ENCODE peak calls at places on chromosomes 13 and 19, in nine cellular contexts. E, X, R, A, V, L, Y, S and G are unnamed samples.

GRCh38 chr13:111909501-111909900 is 157.4 kb upstream of the SOX1 start:
- DNase-seq in E (no peak), X (no peak), R (no peak), A (no peak), V (no peak), L (no peak), Y (no peak), S (no peak), G (no peak)

GRCh38 chr19:13974073-13974472 is 21.8 kb downstream of the DCAF15 start:
- DNase-seq in E (no peak), X (no peak), R (no peak), A (no peak), V (no peak), L (peak; percentile 73), Y (peak; percentile 35), S (no peak), G (no peak)

GRCh38 chr13:48857576-48857975 is 118.1 kb upstream of the FNDC3A start:
- DNase-seq in E (no peak), X (no peak), R (no peak), A (no peak), V (no peak), L (no peak), Y (no peak), S (no peak), G (no peak)

GRCh38 chr13:82257790-82258507 is 1624.3 kb downstream of the SLITRK1 start:
- DNase-seq in E (no peak), X (no peak), R (no peak), A (no peak), V (no peak), L (no peak), Y (no peak), S (no peak), G (no peak)

GRCh38 chr19:34881982-34882381 is 44.7 kb upstream of the ZNF30 start:
- DNase-seq in E (no peak), X (no peak), R (peak; percentile 24), A (peak; percentile 30), V (no peak), L (no peak), Y (no peak), S (no peak), G (no peak)

GRCh38 chr19:24178207-24178606 is 91.2 kb downstream of the ZNF254 start:
- DNase-seq in E (no peak), X (no peak), R (no peak), A (no peak), V (no peak), L (no peak), Y (no peak), S (no peak), G (no peak)

GRCh38 chr19:2549701-2550191 is 73.8 kb downstream of the GADD45B start:
- DNase-seq in E (peak; percentile 85), X (peak; percentile 58), R (peak; percentile 88), A (peak; percentile 62), V (peak; percentile 58), L (peak; percentile 52), Y (no peak), S (peak; percentile 64), G (peak; percentile 83)

GRCh38 chr13:49936085-49936942 is at the start of gene SPRYD7:
- DNase-seq in E (peak; percentile 99), X (peak; percentile 95), R (peak; percentile 97), A (peak; percentile 99), V (peak; percentile 99), L (peak; percentile 99), Y (peak; percentile 97), S (peak; percentile 98), G (peak; percentile 99)

GRCh38 chr19:19661675-19662251 is 1.7 kb downstream of the ATP13A1 start:
- DNase-seq in E (no peak), X (no peak), R (no peak), A (peak; percentile 81), V (no peak), L (no peak), Y (no peak), S (no peak), G (no peak)

GRCh38 chr13:37645181-37645580 is 46.6 kb upstream of the POSTN start:
- DNase-seq in E (no peak), X (no peak), R (no peak), A (no peak), V (no peak), L (no peak), Y (peak; percentile 9), S (no peak), G (no peak)

GRCh38 chr13:80359459-80360297 is 18.8 kb upstream of the SPRY2 start:
- DNase-seq in E (no peak), X (no peak), R (no peak), A (peak; percentile 90), V (no peak), L (no peak), Y (peak; percentile 95), S (no peak), G (no peak)

GRCh38 chr19:53102701-53103140 is 501 bp downstream of the ZNF160 start:
- DNase-seq in E (peak; percentile 39), X (no peak), R (peak; percentile 31), A (peak; percentile 56), V (peak; percentile 18), L (no peak), Y (no peak), S (peak; percentile 34), G (peak; percentile 40)

GRCh38 chr19:35171730-35172129 is 17.2 kb downstream of the FXYD5 start:
- DNase-seq in E (no peak), X (no peak), R (no peak), A (no peak), V (no peak), L (no peak), Y (no peak), S (no peak), G (no peak)

GRCh38 chr19:12664406-12665280 is 1.9 kb downstream of the MAN2B1 start:
- DNase-seq in E (no peak), X (no peak), R (no peak), A (peak; percentile 67), V (no peak), L (no peak), Y (no peak), S (peak; percentile 54), G (no peak)
- H3K4me3 ChIP-seq in E (peak overlapping the region; percentile 74), X (no peak overlapping the region), R (no peak overlapping the region), A (peak overlapping the region; percentile 98), V (no peak overlapping the region), L (no peak overlapping the region), Y (no peak overlapping the region), S (no peak overlapping the region), G (no peak overlapping the region)

GRCh38 chr19:40604647-40605200 is 3.6 kb downstream of the LTBP4 start:
- DNase-seq in E (peak; percentile 33), X (no peak), R (no peak), A (no peak), V (peak; percentile 43), L (peak; percentile 72), Y (no peak), S (peak; percentile 75), G (no peak)

GRCh38 chr19:40601061-40601973 is at the start of gene LTBP4:
- DNase-seq in E (peak; percentile 67), X (no peak), R (no peak), A (no peak), V (peak; percentile 51), L (peak; percentile 69), Y (no peak), S (peak; percentile 67), G (peak; percentile 75)

GRCh38 chr19:40603071-40603718 is 2.0 kb downstream of the LTBP4 start:
- DNase-seq in E (peak; percentile 22), X (no peak), R (peak; percentile 59), A (no peak), V (no peak), L (no peak), Y (no peak), S (peak; percentile 54), G (no peak)

GRCh38 chr19:40605201-40605971 is 4.2 kb downstream of the LTBP4 start:
- DNase-seq in E (peak; percentile 72), X (no peak), R (peak; percentile 31), A (peak; percentile 71), V (peak; percentile 83), L (peak; percentile 95), Y (no peak), S (peak; percentile 95), G (peak; percentile 84)

DNA sequence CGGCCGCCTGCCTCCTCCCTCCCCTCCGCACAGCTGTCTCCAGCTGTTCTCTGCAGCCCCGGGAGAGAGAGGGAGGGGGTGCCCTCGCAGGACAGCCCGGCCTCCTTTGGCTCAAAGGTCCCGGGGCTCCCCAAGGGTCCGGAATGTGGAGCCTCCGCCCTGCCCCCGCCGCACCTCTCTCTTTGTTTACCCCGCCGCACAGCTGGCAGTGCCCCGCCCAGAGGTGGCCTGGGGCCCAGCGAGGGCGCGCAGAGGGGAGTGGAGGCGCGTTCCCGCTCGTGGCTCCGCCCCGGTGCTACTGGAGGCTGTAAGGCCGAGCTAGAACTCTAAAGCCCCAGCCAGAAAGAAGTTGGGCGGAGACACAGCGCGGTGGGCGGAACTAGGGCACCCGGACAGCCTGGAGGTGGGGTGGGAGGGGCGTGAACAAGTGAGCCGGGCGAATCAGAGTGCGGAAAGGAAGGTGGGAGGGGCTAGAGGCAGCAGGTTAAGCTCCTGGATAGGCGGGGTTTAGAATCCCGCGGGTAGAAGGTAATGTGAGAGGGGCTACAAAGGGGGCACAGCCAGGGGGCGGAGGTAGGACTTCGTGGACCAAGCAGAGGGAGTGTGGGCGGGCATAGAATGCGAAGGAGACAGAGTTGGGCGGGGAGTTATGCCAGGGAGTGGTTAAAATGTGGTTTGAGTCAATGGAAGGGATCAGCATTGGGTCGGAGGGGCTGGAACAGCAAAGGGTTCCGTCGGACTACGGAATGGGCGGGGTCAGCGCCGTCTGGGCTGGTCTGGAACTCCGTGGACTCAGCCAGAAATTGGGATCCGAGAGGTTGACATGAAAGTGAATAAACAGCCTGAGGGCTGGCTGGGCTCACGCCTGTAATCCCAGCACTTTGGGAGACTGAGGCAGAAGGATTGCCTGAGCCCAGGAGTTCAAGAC is 2.8 kb downstream of the LTBP4 start:
- DNase-seq in E (peak; percentile 98), X (peak; percentile 92), R (peak; percentile 92), A (peak; percentile 91), V (peak; percentile 99), L (peak; percentile 100), Y (peak; percentile 95), S (peak; percentile 100), G (peak; percentile 99)
- H3K4me3 ChIP-seq in E (peak overlapping the region; percentile 72), X (peak overlapping the region; percentile 69), R (peak overlapping the region; percentile 22), A (no peak overlapping the region), V (no peak overlapping the region), L (peak overlapping the region; percentile 56), Y (peak overlapping the region; percentile 68), S (peak overlapping the region; percentile 23), G (peak overlapping the region; percentile 52)

DNA sequence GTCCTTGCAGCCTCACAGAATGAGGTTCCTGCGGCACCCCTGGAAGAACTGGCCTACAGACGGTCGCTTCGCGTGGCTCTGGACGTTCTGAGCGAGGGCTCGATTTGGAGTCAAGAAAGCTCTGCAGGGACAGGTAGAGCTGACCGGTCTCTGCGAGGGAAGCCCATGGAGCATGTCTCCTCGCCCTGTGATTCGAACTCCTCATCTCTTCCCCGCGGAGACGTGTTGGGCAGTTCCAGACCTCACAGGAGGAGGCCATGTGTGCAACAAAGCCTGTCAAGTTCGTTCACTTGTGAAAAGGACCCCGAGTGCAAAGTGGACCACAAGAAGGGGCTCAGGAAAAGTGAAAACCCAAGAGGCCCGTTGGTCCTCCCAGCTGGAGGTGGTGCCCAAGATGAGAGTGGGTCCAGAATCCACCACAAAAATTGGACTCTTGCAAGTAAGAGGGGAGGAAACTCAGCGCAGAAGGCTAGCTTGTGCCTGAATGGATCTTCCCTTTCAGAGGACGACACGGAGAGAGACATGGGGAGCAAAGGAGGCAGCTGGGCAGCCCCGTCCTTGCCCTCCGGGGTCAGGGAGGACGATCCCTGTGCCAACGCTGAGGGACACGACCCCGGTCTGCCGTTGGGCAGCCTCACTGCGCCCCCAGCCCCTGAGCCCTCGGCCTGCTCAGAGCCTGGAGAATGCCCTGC is 23.4 kb upstream of the NDUFS7 start:
- DNase-seq in E (no peak), X (no peak), R (no peak), A (no peak), V (no peak), L (no peak), Y (no peak), S (no peak), G (no peak)
- H3K4me3 ChIP-seq in E (peak overlapping the region; percentile 48), X (peak overlapping the region; percentile 10), R (no peak overlapping the region), A (no peak overlapping the region), V (no peak overlapping the region), L (no peak overlapping the region), Y (no peak overlapping the region), S (no peak overlapping the region), G (peak overlapping the region; percentile 32)

GRCh38 chr13:33261426-33262068 is 24.0 kb downstream of the STARD13 start:
- DNase-seq in E (no peak), X (no peak), R (peak; percentile 31), A (no peak), V (no peak), L (no peak), Y (no peak), S (no peak), G (no peak)
- H3K4me3 ChIP-seq in E (no peak overlapping the region), X (no peak overlapping the region), R (no peak overlapping the region), A (no peak overlapping the region), V (no peak overlapping the region), L (no peak overlapping the region), Y (no peak overlapping the region), S (no peak overlapping the region), G (no peak overlapping the region)